ENCODE peak calls at places on chromosomes 12 and 14, in six cellular contexts. Q is ascending aorta, Z is neural progenitor cell, P is fibroblast of lung, H is tibial nerve, G is esophagus squamous epithelium. T is an unnamed sample. For H3K4me1, the result is how much of the 10 kb centered on the place peaks cover.

GRCh38 chr12:89645434-89645833 is 63.2 kb downstream of the ATP2B1 start:
- DNase-seq in Q (no peak), Z (no peak), P (no peak), H (no peak), G (no peak), T (no peak)

GRCh38 chr12:67647251-67647546 is 1.3 kb upstream of the DYRK2 start:
- DNase-seq in Q (no peak), Z (peak), P (no peak), H (no peak), G (no peak), T (no peak)

GRCh38 chr12:132245521-132246101 is 83.8 kb downstream of the GALNT9 start:
- DNase-seq in Q (no peak), Z (no peak), P (no peak), H (no peak), G (no peak), T (no peak)

GRCh38 chr12:2900642-2901041 is 10.0 kb downstream of the TULP3 start:
- DNase-seq in Q (no peak), Z (no peak), P (no peak), H (no peak), G (no peak), T (no peak)

GRCh38 chr12:34599530-34600513 is 577.5 kb downstream of the ALG10 start:
- DNase-seq in Q (no peak), Z (no peak), P (no peak), H (no peak), G (no peak), T (no peak)

GRCh38 chr14:65723348-65723747 is 310.8 kb downstream of the FUT8 start:
- DNase-seq in Q (no peak), Z (no peak), P (no peak), H (no peak), G (no peak), T (no peak)

GRCh38 chr14:101506921-101507300 is 54.4 kb upstream of the DIO3 start:
- DNase-seq in Q (peak), Z (no peak), P (no peak), H (no peak), G (no peak), T (no peak)

GRCh38 chr12:109739747-109740693 is 26.4 kb downstream of the FAM222A start:
- DNase-seq in Q (peak), Z (peak), P (no peak), H (no peak), G (no peak), T (peak)

GRCh38 chr12:52956987-52957386 is 8.1 kb downstream of the KRT18 start:
- DNase-seq in Q (no peak), Z (peak), P (no peak), H (no peak), G (no peak), T (no peak)

GRCh38 chr14:59961518-59962062 is 41.6 kb downstream of the LRRC9 start:
- DNase-seq in Q (no peak), Z (no peak), P (no peak), H (no peak), G (no peak), T (no peak)

GRCh38 chr14:80615831-80616230 is 325.7 kb downstream of the CEP128 start:
- DNase-seq in Q (no peak), Z (no peak), P (no peak), H (no peak), G (no peak), T (no peak)

GRCh38 chr12:107681836-107682820 is 3.5 kb upstream of the PWP1 start:
- DNase-seq in Q (no peak), Z (no peak), P (no peak), H (no peak), G (no peak), T (no peak)

GRCh38 chr12:16307843-16308475 is 30.5 kb upstream of the SLC15A5 start:
- DNase-seq in Q (no peak), Z (no peak), P (no peak), H (no peak), G (no peak), T (no peak)

GRCh38 chr14:95659986-95660385 is 26.2 kb upstream of the TCL1B start:
- DNase-seq in Q (no peak), Z (no peak), P (no peak), H (no peak), G (no peak), T (no peak)

GRCh38 chr14:22657861-22658260 is 13.7 kb upstream of the OR6J1 start:
- DNase-seq in Q (no peak), Z (peak), P (peak), H (no peak), G (no peak), T (no peak)

GRCh38 chr12:7131502-7131866 is 1.3 kb downstream of the CLSTN3 start:
- DNase-seq in Q (no peak), Z (peak), P (no peak), H (no peak), G (no peak), T (no peak)

GRCh38 chr14:93269341-93270068 is 62.4 kb downstream of the UBR7 start:
- DNase-seq in Q (no peak), Z (peak), P (peak), H (no peak), G (no peak), T (no peak)

GRCh38 chr14:68952544-68953535 is 26.3 kb downstream of the ACTN1 start:
- DNase-seq in Q (no peak), Z (no peak), P (peak), H (peak), G (no peak), T (peak)

GRCh38 chr12:69610126-69610525 is 581 bp downstream of the LRRC10 start:
- DNase-seq in Q (no peak), Z (no peak), P (no peak), H (no peak), G (no peak), T (no peak)

GRCh38 chr14:55111122-55111705 is 17.8 kb upstream of the LGALS3 start:
- DNase-seq in Q (no peak), Z (no peak), P (no peak), H (no peak), G (no peak), T (no peak)

GRCh38 chr14:32711103-32711680 is 227.5 kb upstream of the NPAS3 start:
- DNase-seq in Q (no peak), Z (peak), P (peak), H (peak), G (no peak), T (peak)

GRCh38 chr12:7709969-7710368 is 1.3 kb upstream of the DPPA3 start:
- DNase-seq in Q (no peak), Z (peak), P (no peak), H (no peak), G (no peak), T (no peak)

GRCh38 chr12:4214912-4215861 is 58.4 kb upstream of the CCND2 start:
- DNase-seq in Q (peak), Z (no peak), P (no peak), H (peak), G (no peak), T (no peak)

GRCh38 chr14:32394038-32394437 is 64.9 kb downstream of the AKAP6 start:
- DNase-seq in Q (no peak), Z (no peak), P (no peak), H (no peak), G (no peak), T (no peak)

GRCh38 chr14:81219821-81220487 is 805 bp downstream of the GTF2A1 start:
- DNase-seq in Q (no peak), Z (peak), P (no peak), H (no peak), G (no peak), T (peak)

GRCh38 chr14:93999573-93999972 is 2.5 kb downstream of the CCDC197 start:
- DNase-seq in Q (no peak), Z (no peak), P (no peak), H (no peak), G (no peak), T (no peak)

GRCh38 chr12:71460318-71460717 is 20.7 kb downstream of the LGR5 start:
- DNase-seq in Q (no peak), Z (no peak), P (no peak), H (no peak), G (no peak), T (no peak)

GRCh38 chr12:103772367-103773108 is 68.5 kb downstream of the NT5DC3 start:
- DNase-seq in Q (no peak), Z (no peak), P (no peak), H (no peak), G (no peak), T (no peak)

GRCh38 chr12:19288603-19289244 is 150.6 kb upstream of the AEBP2 start:
- DNase-seq in Q (no peak), Z (peak), P (peak), H (no peak), G (no peak), T (no peak)

GRCh38 chr12:122891661-122892525 is 4.0 kb downstream of the VPS37B start:
- DNase-seq in Q (peak), Z (peak), P (peak), H (no peak), G (no peak), T (no peak)

GRCh38 chr12:57476162-57476992 is 3.3 kb downstream of the ARHGAP9 start:
- DNase-seq in Q (no peak), Z (no peak), P (no peak), H (no peak), G (no peak), T (no peak)

GRCh38 chr14:64244279-64244678 is 49.9 kb downstream of the ESR2 start:
- DNase-seq in Q (no peak), Z (no peak), P (peak), H (no peak), G (no peak), T (peak)

GRCh38 chr12:43044241-43044640 is 454.7 kb upstream of the PRICKLE1 start:
- DNase-seq in Q (no peak), Z (no peak), P (no peak), H (no peak), G (no peak), T (no peak)
- H3K4me3 ChIP-seq in Q (no peak), Z (no peak), P (no peak), H (no peak), G (no peak), T (no peak)

DNA sequence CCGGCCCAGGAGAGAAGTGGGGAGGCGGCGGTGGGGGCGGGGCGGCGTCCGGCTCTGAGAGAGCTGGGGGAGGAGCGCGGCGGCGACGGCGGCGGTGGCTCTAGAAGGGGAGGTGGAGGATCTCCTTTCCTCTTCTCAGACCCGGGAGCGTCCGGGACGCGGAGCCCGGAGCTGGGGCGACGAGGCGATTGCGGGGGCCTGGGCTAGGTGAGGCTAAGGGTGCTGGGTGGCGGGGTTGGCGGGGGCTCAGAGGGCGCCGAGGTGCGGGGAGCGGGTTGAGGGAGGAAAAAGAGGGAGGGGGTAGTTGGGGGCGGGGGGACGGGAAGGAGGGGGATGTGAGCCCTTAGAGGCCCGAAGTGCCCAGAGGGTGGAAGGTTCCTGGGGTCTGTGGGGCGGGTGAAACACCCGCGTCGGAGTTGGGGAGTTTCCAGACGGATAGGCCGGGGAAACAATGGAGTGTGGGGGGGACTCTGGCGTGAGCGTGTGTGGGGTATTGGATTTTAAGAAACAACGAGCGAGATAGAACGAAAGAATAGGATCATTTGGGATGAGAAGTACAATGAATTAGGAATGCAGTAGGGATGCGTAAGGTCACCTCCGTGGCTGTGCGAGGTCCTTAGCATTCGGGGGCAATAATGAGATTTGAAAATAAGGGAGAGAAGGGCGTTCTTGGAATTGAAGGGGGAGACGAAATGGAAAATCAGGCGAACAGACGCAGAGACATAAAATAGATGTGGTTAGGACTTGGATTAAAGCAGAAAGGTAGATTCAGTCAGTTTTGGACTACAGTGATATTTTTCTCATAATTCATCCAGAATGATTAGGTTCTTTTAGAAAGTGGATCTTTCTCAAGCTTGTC is at the start of gene SPATS2:
- DNase-seq in Q (peak), Z (no peak), P (no peak), H (peak), G (peak), T (peak)
- H3K4me1 ChIP-seq in Q (under half), Z (under half), P (under half), H (under half), G (under half), T (under half)

GRCh38 chr12:96026331-96026730 is 9.1 kb downstream of the LTA4H start:
- DNase-seq in Q (no peak), Z (no peak), P (peak), H (no peak), G (no peak), T (no peak)

GRCh38 chr12:96025518-96025917 is 9.9 kb downstream of the LTA4H start:
- DNase-seq in Q (no peak), Z (no peak), P (no peak), H (no peak), G (no peak), T (no peak)

GRCh38 chr12:96014932-96015599 is 18.9 kb upstream of the HAL start:
- DNase-seq in Q (no peak), Z (no peak), P (peak), H (no peak), G (no peak), T (no peak)

GRCh38 chr12:96015672-96016071 is 19.5 kb upstream of the HAL start:
- DNase-seq in Q (no peak), Z (peak), P (peak), H (no peak), G (no peak), T (peak)

DNA sequence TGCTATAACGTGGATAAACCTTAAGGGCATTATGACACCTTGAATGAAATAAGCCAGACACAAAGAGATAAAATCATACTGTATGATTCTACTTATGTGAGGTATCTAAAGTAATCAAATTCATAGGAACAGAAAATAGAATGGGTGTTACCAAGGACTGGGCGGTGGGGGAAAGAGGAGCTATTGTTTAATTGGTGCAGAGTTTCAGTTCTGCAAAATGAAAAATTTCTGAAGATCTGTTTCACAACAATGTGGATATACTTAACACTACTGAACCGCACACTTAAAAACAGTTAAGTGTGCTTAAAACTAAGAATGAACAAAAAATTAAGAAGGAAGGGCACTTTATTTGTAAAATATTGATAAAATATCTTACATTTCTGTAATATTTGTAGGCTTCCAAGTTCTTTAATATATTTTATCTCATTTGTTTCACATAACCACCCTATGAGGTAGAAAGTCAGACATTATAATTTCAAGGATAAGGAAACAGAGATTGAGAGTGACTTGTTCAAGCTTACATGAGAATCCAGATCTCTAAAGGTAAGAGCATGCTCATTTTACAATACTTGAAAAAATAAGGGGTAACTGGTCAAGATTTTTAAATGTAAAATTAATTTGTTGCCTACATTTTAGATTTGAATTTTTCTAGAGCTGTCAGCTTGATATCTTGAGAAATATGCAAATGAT is 14.9 kb downstream of the LTA4H start:
- DNase-seq in Q (no peak), Z (no peak), P (no peak), H (no peak), G (no peak), T (no peak)
- TF ChIP-seq CTCF in Q (no peak), Z (no peak), P (no peak), H (no peak), G (no peak), T (no peak)

GRCh38 chr12:93062100-93062419 is 133.0 kb upstream of the EEA1 start:
- DNase-seq in Q (no peak), Z (no peak), P (no peak), H (no peak), G (no peak), T (no peak)

GRCh38 chr12:93059288-93059687 is 130.2 kb upstream of the EEA1 start:
- DNase-seq in Q (no peak), Z (no peak), P (no peak), H (no peak), G (no peak), T (no peak)

GRCh38 chr12:93060666-93061413 is 131.7 kb upstream of the EEA1 start:
- DNase-seq in Q (no peak), Z (no peak), P (peak), H (peak), G (no peak), T (no peak)

GRCh38 chr12:93060071-93060665 is 131.1 kb upstream of the EEA1 start:
- DNase-seq in Q (no peak), Z (no peak), P (no peak), H (no peak), G (no peak), T (no peak)

DNA sequence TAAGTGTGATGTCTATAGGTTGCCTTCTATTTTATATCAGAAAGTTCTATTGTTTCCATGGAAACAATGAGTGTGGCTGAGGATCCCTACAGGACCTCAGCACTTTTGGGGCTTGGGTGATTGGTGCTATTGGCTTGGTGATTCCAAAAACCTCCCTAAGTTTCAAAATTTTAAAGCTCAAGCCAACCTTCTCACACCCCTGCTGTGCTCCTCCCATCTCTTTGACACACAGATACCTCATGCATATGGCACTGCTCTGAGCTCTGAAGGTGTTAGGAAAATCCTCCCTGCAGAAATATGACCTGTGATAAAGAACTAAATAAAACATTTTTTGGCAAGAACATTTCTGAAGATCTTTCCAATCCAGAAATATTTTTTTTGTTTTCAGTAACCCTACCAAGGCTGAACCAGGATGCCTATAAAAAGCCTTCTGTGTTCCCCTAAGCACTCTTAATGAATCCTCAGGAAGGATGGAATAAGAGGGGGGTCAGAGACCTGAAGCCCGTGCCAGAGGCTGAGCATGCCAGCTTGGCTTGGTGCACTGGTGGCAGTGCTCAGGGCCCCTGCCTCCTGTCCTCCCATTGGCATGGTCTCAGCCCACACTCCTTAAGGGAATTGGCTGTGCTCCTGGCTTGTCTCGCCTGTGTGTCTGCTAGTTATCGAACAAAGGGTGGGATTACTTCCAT is 132.5 kb upstream of the EEA1 start:
- DNase-seq in Q (peak), Z (peak), P (no peak), H (no peak), G (no peak), T (no peak)
- H3K4me3 ChIP-seq in Q (peak), Z (no peak), P (no peak), H (no peak), G (no peak), T (no peak)

GRCh38 chr12:116670859-116671258 is 67.0 kb downstream of the SPRING1 start:
- DNase-seq in Q (no peak), Z (no peak), P (no peak), H (no peak), G (no peak), T (no peak)
- H3K4me1 ChIP-seq in Q (under half), Z (under half), P (under half), H (under half), G (under half), T (under half)

GRCh38 chr14:67580336-67581230 is 19.5 kb downstream of the PIGH start:
- DNase-seq in Q (peak), Z (no peak), P (no peak), H (no peak), G (no peak), T (no peak)
- TF ChIP-seq CTCF in Q (no peak), Z (no peak), P (no peak), H (no peak), G (no peak), T (no peak)

DNA sequence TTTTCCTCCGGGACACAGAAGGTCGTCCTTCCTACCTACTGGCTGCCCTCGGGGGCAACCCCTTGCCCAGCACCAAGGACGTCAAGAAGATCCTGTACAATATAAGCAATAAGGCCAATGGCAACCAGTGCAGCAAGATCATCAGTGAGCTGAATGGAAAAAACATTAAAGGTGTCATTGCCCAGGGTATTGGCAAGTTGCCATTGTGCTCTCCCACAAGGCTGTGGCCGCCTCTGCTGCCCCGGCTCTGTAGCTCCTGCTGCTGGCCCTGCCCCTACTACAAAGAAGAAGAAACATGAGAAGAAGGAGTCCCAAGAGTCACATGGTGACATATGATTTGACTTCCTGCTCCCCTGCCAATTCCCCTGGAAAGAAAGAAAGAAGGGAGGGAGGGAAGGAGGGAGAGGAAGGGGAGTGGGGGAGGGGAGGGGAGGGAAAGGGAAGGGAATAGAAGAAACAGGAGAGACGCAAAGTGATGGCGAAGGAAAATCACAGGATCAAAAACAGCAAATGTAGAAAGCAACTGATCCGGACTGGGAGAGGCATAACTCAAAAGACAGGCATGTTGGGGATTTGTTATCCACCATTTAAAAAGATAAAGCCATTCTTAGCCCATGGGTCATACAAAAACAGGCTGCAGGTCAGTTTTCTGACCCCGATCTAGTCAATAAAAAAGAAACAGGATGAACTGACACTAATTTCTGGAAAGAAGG is 61.3 kb upstream of the RESF1 start:
- DNase-seq in Q (no peak), Z (peak), P (no peak), H (peak), G (no peak), T (peak)
- H3K4me3 ChIP-seq in Q (no peak), Z (no peak), P (no peak), H (no peak), G (no peak), T (no peak)

GRCh38 chr12:116926283-116927243 is 15.8 kb downstream of the FBXW8 start:
- DNase-seq in Q (no peak), Z (no peak), P (no peak), H (peak), G (no peak), T (no peak)
- H3K4me1 ChIP-seq in Q (under half), Z (under half), P (under half), H (under half), G (under half), T (under half)